ENCODE peak calls at places on chromosomes 2 and 18, in six cellular contexts. D is T-helper 17 cell; I is uterus; G is activated CD8-positive, alpha-beta memory T cell treated with anti-CD3 and anti-CD28 coated beads, Interleukin-2, amount 50 U/mL, for 48 hours; X is stimulated activated CD4-positive, alpha-beta T cell treated with anti-CD3 and anti-CD28 coated beads, Interleukin-15, amount 100 ng/mL, for 1 hour; K is HuH-7.5. O is an unnamed sample.

GRCh38 chr18:60069145-60069544 is 169.3 kb downstream of the PMAIP1 start:
- DNase-seq in G (no peak), X (no peak), K (no peak), I (no peak), D (no peak), O (no peak)

GRCh38 chr2:234290671-234291070 is 206.2 kb downstream of the ARL4C start:
- DNase-seq in G (peak), K (no peak), I (no peak), D (peak), X (peak), O (no peak)

GRCh38 chr2:64876137-64876647 is 113.0 kb upstream of the SLC1A4 start:
- DNase-seq in D (no peak), X (no peak), I (peak), G (peak), K (no peak), O (no peak)

GRCh38 chr2:65059071-65059470 is 2.9 kb downstream of the CEP68 start:
- DNase-seq in X (no peak), I (peak), D (no peak), G (no peak), K (no peak), O (no peak)

GRCh38 chr2:9970386-9971044 is 19.0 kb downstream of the GRHL1 start:
- DNase-seq in I (no peak), D (no peak), G (no peak), X (no peak), K (no peak), O (no peak)

GRCh38 chr18:34222025-34222395 is 2.7 kb downstream of the NOL4 start:
- DNase-seq in K (no peak), I (no peak), G (no peak), D (no peak), X (no peak), O (no peak)

GRCh38 chr2:27716301-27717069 is 52.8 kb downstream of the SLC4A1AP start:
- DNase-seq in K (no peak), I (no peak), D (no peak), X (no peak), G (peak), O (no peak)

GRCh38 chr2:207338220-207338607 is 172.5 kb upstream of the KLF7 start:
- DNase-seq in K (no peak), G (no peak), X (no peak), I (no peak), D (no peak), O (no peak)

GRCh38 chr18:8116346-8117007 is 492.8 kb upstream of the RAB12 start:
- DNase-seq in X (no peak), K (no peak), G (no peak), D (no peak), I (no peak), O (no peak)

GRCh38 chr2:45851576-45852304 is 200.3 kb downstream of the PRKCE start:
- DNase-seq in D (no peak), K (no peak), I (no peak), G (no peak), X (no peak), O (no peak)

GRCh38 chr2:171858397-171858958 is 35.6 kb downstream of the SLC25A12 start:
- DNase-seq in G (no peak), D (no peak), K (no peak), I (no peak), X (no peak), O (no peak)

GRCh38 chr2:232875256-232876070 is 5.4 kb downstream of the SNORC start:
- DNase-seq in X (no peak), D (no peak), I (no peak), K (peak), G (peak), O (peak)

GRCh38 chr2:60351802-60352201 is 201.7 kb downstream of the BCL11A start:
- DNase-seq in D (no peak), K (no peak), G (no peak), I (no peak), X (no peak), O (no peak)

GRCh38 chr2:1823187-1824169 is 79.2 kb upstream of the PXDN start:
- DNase-seq in I (no peak), G (no peak), X (no peak), D (no peak), K (no peak), O (no peak)

GRCh38 chr18:58447342-58448190 is 181.3 kb downstream of the ALPK2 start:
- DNase-seq in K (no peak), D (no peak), I (peak), X (no peak), G (no peak), O (no peak)

GRCh38 chr2:143121957-143122356 is 7.3 kb upstream of the ARHGAP15 start:
- DNase-seq in I (no peak), K (no peak), G (no peak), X (no peak), D (no peak), O (no peak)

GRCh38 chr2:148876589-148877402 is 1.8 kb downstream of the KIF5C start:
- DNase-seq in X (no peak), K (peak), G (peak), D (peak), I (no peak), O (no peak)

GRCh38 chr2:28341208-28341891 is 51.3 kb upstream of the FOSL2 start:
- DNase-seq in D (no peak), K (no peak), X (no peak), I (no peak), G (no peak), O (peak)

GRCh38 chr2:223185638-223186037 is 133.6 kb downstream of the KCNE4 start:
- DNase-seq in I (no peak), K (no peak), X (no peak), D (no peak), G (no peak), O (no peak)

GRCh38 chr18:54416459-54416858 is 58.8 kb downstream of the C18orf54 start:
- DNase-seq in K (no peak), X (no peak), D (no peak), G (no peak), I (no peak), O (no peak)

GRCh38 chr2:15913146-15913545 is 27.2 kb upstream of the MYCN start:
- DNase-seq in D (no peak), K (no peak), G (no peak), I (no peak), X (no peak), O (no peak)

GRCh38 chr2:190716176-190716807 is 67.4 kb downstream of the NAB1 start:
- DNase-seq in D (no peak), K (no peak), G (no peak), I (no peak), X (no peak), O (no peak)

GRCh38 chr2:39227628-39228412 is 15.9 kb downstream of the CDKL4 start:
- DNase-seq in I (peak), X (peak), K (peak), G (peak), D (peak), O (peak)

GRCh38 chr2:144370937-144371584 is 148.9 kb downstream of the ZEB2 start:
- DNase-seq in X (no peak), I (no peak), K (no peak), G (no peak), D (no peak), O (no peak)

GRCh38 chr2:168490015-168490874 is 34.2 kb downstream of the CERS6 start:
- DNase-seq in I (no peak), X (no peak), K (no peak), D (no peak), G (peak), O (no peak)

GRCh38 chr2:109663721-109664120 is 49.6 kb downstream of the SOWAHC start:
- DNase-seq in G (no peak), X (no peak), K (no peak), D (no peak), I (peak), O (no peak)

GRCh38 chr2:54226224-54226623 is 29.8 kb downstream of the TSPYL6 start:
- DNase-seq in I (no peak), G (no peak), X (no peak), K (no peak), D (no peak), O (no peak)

O was measured in upper lobe of right lung.